ENCODE peak calls at places on chromosomes 4 and X, in five cellular contexts. O is right atrium auricular region; F is HCT116; G is HL-60; M is CD8-positive, alpha-beta memory T cell. S is an unnamed sample.

GRCh38 chrX:54482839-54483593 is 13.0 kb downstream of the FGD1 start:
- DNase-seq in O (no peak), F (no peak), G (no peak), M (no peak), S (no peak)

GRCh38 chr4:42501624-42502401 is 104.5 kb downstream of the SHISA3 start:
- DNase-seq in O (no peak), F (no peak), G (no peak), M (no peak), S (no peak)

GRCh38 chrX:120697053-120697452 is 67.2 kb upstream of the C1GALT1C1 start:
- DNase-seq in O (no peak), F (no peak), G (no peak), M (no peak), S (no peak)

GRCh38 chr4:137609693-137610450 is 77.6 kb upstream of the PCDH18 start:
- DNase-seq in O (no peak), F (no peak), G (no peak), M (no peak), S (peak; percentile 25)

GRCh38 chr4:105715692-105716278 is 7.2 kb downstream of the GSTCD start:
- DNase-seq in O (no peak), F (peak; percentile 13), G (no peak), M (no peak), S (no peak)

GRCh38 chrX:5528057-5528456 is 700.6 kb downstream of the NLGN4X start:
- DNase-seq in O (no peak), F (no peak), G (no peak), M (no peak), S (no peak)

GRCh38 chr4:128859887-128860774 is 50.6 kb downstream of the JADE1 start:
- DNase-seq in O (no peak), F (no peak), G (no peak), M (no peak), S (no peak)

GRCh38 chrX:139495324-139495723 is 35.2 kb upstream of the F9 start:
- DNase-seq in O (no peak), F (no peak), G (no peak), M (no peak), S (no peak)

GRCh38 chrX:16033336-16033735 is 90.0 kb upstream of the GRPR start:
- DNase-seq in O (no peak), F (no peak), G (no peak), M (no peak), S (no peak)

GRCh38 chrX:101241531-101241930 is 21.9 kb downstream of the DRP2 start:
- DNase-seq in O (no peak), F (no peak), G (no peak), M (no peak), S (no peak)

GRCh38 chrX:141879616-141880015 is 24.1 kb upstream of the MAGEC1 start:
- DNase-seq in O (no peak), F (no peak), G (no peak), M (no peak), S (no peak)

GRCh38 chrX:17725176-17725575 is 12.1 kb upstream of the SCML1 start:
- DNase-seq in O (no peak), F (no peak), G (no peak), M (no peak), S (no peak)

GRCh38 chrX:72021975-72022374 is 109.7 kb downstream of the RTL5 start:
- DNase-seq in O (peak; percentile 42), F (no peak), G (no peak), M (no peak), S (no peak)

GRCh38 chr4:54063224-54063623 is 1.2 kb downstream of the CHIC2 start:
- DNase-seq in O (no peak), F (no peak), G (no peak), M (no peak), S (no peak)

GRCh38 chr4:54063737-54064316 is 578 bp downstream of the CHIC2 start:
- DNase-seq in O (no peak), F (no peak), G (no peak), M (peak; percentile 66), S (no peak)

GRCh38 chr4:54061873-54062272 is 2.5 kb downstream of the CHIC2 start:
- DNase-seq in O (no peak), F (no peak), G (no peak), M (no peak), S (no peak)

GRCh38 chr4:54061067-54061466 is 3.3 kb downstream of the CHIC2 start:
- DNase-seq in O (no peak), F (no peak), G (no peak), M (no peak), S (no peak)

GRCh38 chr4:54062392-54062791 is 2.0 kb downstream of the CHIC2 start:
- DNase-seq in O (no peak), F (no peak), G (no peak), M (no peak), S (no peak)
- H3K4me3 ChIP-seq in O (peak overlapping the region; percentile 99), F (no peak overlapping the region), G (peak overlapping the region; percentile 96), M (peak overlapping the region; percentile 96), S (peak overlapping the region; percentile 83)

GRCh38 chrX:790031-790430 is 159.4 kb downstream of the SHOX start:
- DNase-seq in O (no peak), F (no peak), G (no peak), M (no peak), S (no peak)
- H3K27ac ChIP-seq in O (no peak overlapping the region), F (no peak overlapping the region), G (no peak overlapping the region), M (no peak overlapping the region), S (no peak overlapping the region)

GRCh38 chrX:88325634-88326033 is 421.4 kb upstream of the CPXCR1 start:
- DNase-seq in O (no peak), F (no peak), G (no peak), M (no peak), S (no peak)
- H3K4me3 ChIP-seq in O (no peak overlapping the region), F (no peak overlapping the region), G (no peak overlapping the region), M (no peak overlapping the region), S (no peak overlapping the region)

GRCh38 chr4:6932918-6933317 is 23.3 kb downstream of the TBC1D14 start:
- DNase-seq in O (no peak), F (no peak), G (no peak), M (no peak), S (no peak)

GRCh38 chr4:6928067-6928466 is 18.4 kb downstream of the TBC1D14 start:
- DNase-seq in O (no peak), F (no peak), G (no peak), M (no peak), S (no peak)

GRCh38 chr4:6932475-6932874 is 22.8 kb downstream of the TBC1D14 start:
- DNase-seq in O (no peak), F (no peak), G (no peak), M (no peak), S (no peak)

GRCh38 chr4:6929339-6929734 is 19.7 kb downstream of the TBC1D14 start:
- DNase-seq in O (no peak), F (no peak), G (no peak), M (no peak), S (no peak)

GRCh38 chr4:6929735-6930464 is 20.3 kb downstream of the TBC1D14 start:
- DNase-seq in O (no peak), F (no peak), G (no peak), M (no peak), S (no peak)
- H3K27ac ChIP-seq in O (peak overlapping the region; percentile 40), F (no peak overlapping the region), G (no peak overlapping the region), M (no peak overlapping the region), S (no peak overlapping the region)

GRCh38 chr4:107858158-107858742 is 33.5 kb downstream of the SGMS2 start:
- DNase-seq in O (no peak), F (no peak), G (no peak), M (no peak), S (no peak)
- H3K4me3 ChIP-seq in O (no peak overlapping the region), F (no peak overlapping the region), G (no peak overlapping the region), M (no peak overlapping the region), S (no peak overlapping the region)

GRCh38 chr4:162163892-162164759 is at the start of gene FSTL5:
- DNase-seq in O (peak; percentile 59), F (no peak), G (no peak), M (no peak), S (peak; percentile 74)
- H3K27ac ChIP-seq in O (no peak within 1 kb of the TSS), F (no peak within 1 kb of the TSS), G (no peak within 1 kb of the TSS), M (no peak within 1 kb of the TSS), S (no peak within 1 kb of the TSS)

GRCh38 chr4:914531-914930 is 17.6 kb downstream of the GAK start:
- DNase-seq in O (no peak), F (no peak), G (no peak), M (peak; percentile 1), S (no peak)

GRCh38 chr4:915595-915994 is 16.5 kb downstream of the GAK start:
- DNase-seq in O (no peak), F (no peak), G (peak; percentile 51), M (peak; percentile 30), S (peak; percentile 32)

GRCh38 chr4:917992-918391 is 14.1 kb downstream of the GAK start:
- DNase-seq in O (no peak), F (no peak), G (no peak), M (no peak), S (no peak)

GRCh38 chr4:915041-915474 is 17.1 kb downstream of the GAK start:
- DNase-seq in O (no peak), F (no peak), G (peak; percentile 60), M (peak; percentile 7), S (no peak)

GRCh38 chr4:917466-917865 is 14.7 kb downstream of the GAK start:
- DNase-seq in O (no peak), F (no peak), G (no peak), M (peak; percentile 14), S (no peak)
- H3K4me3 ChIP-seq in O (no peak overlapping the region), F (no peak overlapping the region), G (no peak overlapping the region), M (no peak overlapping the region), S (no peak overlapping the region)

DNA sequence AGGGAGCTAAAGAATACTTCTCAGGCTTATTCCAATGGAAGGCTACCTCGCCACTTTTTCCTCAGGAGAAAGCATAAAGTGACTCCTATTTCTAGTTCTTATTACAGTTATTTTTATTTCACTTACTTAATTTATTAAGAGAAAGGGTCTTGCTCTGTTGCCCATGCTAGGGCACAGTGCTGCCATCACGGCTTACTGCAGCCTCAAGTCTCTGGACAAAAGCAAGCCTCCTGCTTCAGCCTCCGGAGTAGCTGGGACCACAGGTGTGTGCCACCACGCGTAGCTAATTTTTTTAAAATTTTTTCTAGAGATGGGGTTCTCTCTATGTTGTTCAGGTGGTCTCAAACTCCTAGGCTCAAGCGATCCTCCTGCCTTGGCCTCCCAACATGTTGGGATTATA is 36.0 kb upstream of the CHRNA9 start:
- DNase-seq in O (no peak), F (no peak), G (no peak), M (no peak), S (no peak)
- H3K27ac ChIP-seq in O (no peak overlapping the region), F (no peak overlapping the region), G (no peak overlapping the region), M (no peak overlapping the region), S (no peak overlapping the region)

S was measured in brain microvascular endothelial cell.